ENCODE peak calls at places on chromosome 1, in eight cellular contexts. C, D, F, I, R, B, H and K are unnamed samples.

GRCh38 chr1:19254416-19254815 is 2.8 kb downstream of the MRTO4 start:
- DNase-seq in I (no peak), C (no peak), H (no peak), F (no peak), D (no peak), B (no peak), R (no peak), K (no peak)

GRCh38 chr1:7220007-7220406 is 434.8 kb downstream of the CAMTA1 start:
- DNase-seq in B (no peak), C (no peak), F (no peak), I (no peak), R (no peak), H (no peak), D (no peak), K (no peak)

GRCh38 chr1:18057643-18058042 is 50.0 kb upstream of the IGSF21 start:
- DNase-seq in B (no peak), C (no peak), R (no peak), F (no peak), D (no peak), I (no peak), H (no peak), K (no peak)

GRCh38 chr1:151970641-151971040 is 23.0 kb downstream of the S100A10 start:
- DNase-seq in H (no peak), R (no peak), F (no peak), I (no peak), B (no peak), D (no peak), C (no peak), K (no peak)

GRCh38 chr1:217528271-217528670 is 102.6 kb downstream of the GPATCH2 start:
- DNase-seq in F (no peak), C (no peak), D (no peak), B (no peak), R (no peak), H (no peak), I (no peak), K (no peak)

GRCh38 chr1:62391369-62391971 is 45.4 kb upstream of the USP1 start:
- DNase-seq in R (peak), B (no peak), I (no peak), H (no peak), D (peak), C (no peak), F (peak), K (no peak)

GRCh38 chr1:245822997-245823396 is 668.2 kb downstream of the KIF26B start:
- DNase-seq in D (no peak), C (no peak), F (no peak), B (no peak), R (no peak), I (no peak), H (no peak), K (no peak)

GRCh38 chr1:17893891-17894631 is 138.9 kb downstream of the ACTL8 start:
- DNase-seq in B (no peak), R (no peak), C (peak), I (no peak), H (no peak), F (no peak), D (no peak), K (no peak)